ENCODE peak calls at places on chromosomes 11 and 22, in seven cellular contexts. S, B, V, R, O, H and Q are unnamed samples.

GRCh38 chr11:62860835-62861563 is 19.7 kb upstream of the SLC3A2 start:
- DNase-seq in R (no peak), S (no peak), V (no peak), O (no peak), H (no peak), B (no peak), Q (no peak)

GRCh38 chr22:41603873-41604332 is 14.3 kb upstream of the PMM1 start:
- DNase-seq in H (no peak), O (no peak), S (no peak), R (no peak), V (no peak), B (no peak), Q (no peak)

GRCh38 chr11:65111537-65112225 is at the start of gene TM7SF2:
- DNase-seq in S (peak; percentile 97), H (peak; percentile 98), V (peak; percentile 92), R (peak; percentile 96), O (peak; percentile 97), B (peak; percentile 91), Q (peak; percentile 97)

GRCh38 chr22:37716708-37717107 is 19.9 kb downstream of the TRIOBP start:
- DNase-seq in V (peak; percentile 89), B (no peak), H (no peak), S (no peak), R (no peak), O (no peak), Q (no peak)

GRCh38 chr11:120024046-120024445 is 113.9 kb downstream of the TRIM29 start:
- DNase-seq in H (no peak), V (no peak), R (peak; percentile 57), O (no peak), S (no peak), B (no peak), Q (peak; percentile 38)

GRCh38 chr22:28983788-28984441 is 77.7 kb downstream of the C22orf31 start:
- DNase-seq in S (no peak), V (peak; percentile 16), H (no peak), R (no peak), B (no peak), O (no peak), Q (no peak)

GRCh38 chr11:103529217-103529684 is 420.0 kb downstream of the DYNC2H1 start:
- DNase-seq in S (no peak), H (peak; percentile 9), B (no peak), V (peak; percentile 90), O (no peak), R (no peak), Q (no peak)

GRCh38 chr11:31652528-31652927 is 143.0 kb downstream of the ELP4 start:
- DNase-seq in S (no peak), O (no peak), V (no peak), B (no peak), H (no peak), R (no peak), Q (no peak)

GRCh38 chr11:69443138-69443967 is 38.1 kb upstream of the LINC01488 start:
- DNase-seq in O (peak; percentile 92), B (peak; percentile 78), R (peak; percentile 92), V (peak; percentile 95), H (peak; percentile 95), S (peak; percentile 89), Q (peak; percentile 95)

GRCh38 chr11:69446108-69446507 is 35.4 kb upstream of the LINC01488 start:
- DNase-seq in B (no peak), H (no peak), R (no peak), S (no peak), V (no peak), O (no peak), Q (no peak)

GRCh38 chr11:69443968-69444364 is 37.5 kb upstream of the LINC01488 start:
- DNase-seq in V (peak; percentile 80), O (no peak), B (peak; percentile 48), R (no peak), H (no peak), S (no peak), Q (no peak)

GRCh38 chr11:69445131-69445470 is 36.4 kb upstream of the LINC01488 start:
- DNase-seq in H (no peak), S (no peak), V (no peak), R (no peak), O (no peak), B (no peak), Q (no peak)

GRCh38 chr11:69444381-69445130 is 36.9 kb upstream of the LINC01488 start:
- DNase-seq in O (peak; percentile 60), S (peak; percentile 64), B (peak; percentile 30), H (peak; percentile 77), R (no peak), V (peak; percentile 97), Q (peak; percentile 83)
- TF ChIP-seq CTCF in O (peak; percentile 42), S (peak; percentile 42), B (peak; percentile 17), H (peak; percentile 30), R (peak; percentile 11), V (peak; percentile 56), Q (peak; percentile 79)

GRCh38 chr11:1086171-1087102 is 11.8 kb downstream of the MUC2 start:
- DNase-seq in B (no peak), H (no peak), V (no peak), S (peak; percentile 5), R (no peak), O (no peak), Q (no peak)

GRCh38 chr11:1087279-1087960 is 12.7 kb downstream of the MUC2 start:
- DNase-seq in B (no peak), V (no peak), R (no peak), O (no peak), H (no peak), S (no peak), Q (no peak)

GRCh38 chr11:1089738-1090599 is 15.3 kb downstream of the MUC2 start:
- DNase-seq in S (no peak), O (no peak), V (no peak), H (no peak), B (no peak), R (no peak), Q (no peak)

GRCh38 chr11:1088927-1089737 is 14.5 kb downstream of the MUC2 start:
- DNase-seq in R (no peak), V (no peak), H (no peak), S (no peak), O (no peak), B (no peak), Q (no peak)

DNA sequence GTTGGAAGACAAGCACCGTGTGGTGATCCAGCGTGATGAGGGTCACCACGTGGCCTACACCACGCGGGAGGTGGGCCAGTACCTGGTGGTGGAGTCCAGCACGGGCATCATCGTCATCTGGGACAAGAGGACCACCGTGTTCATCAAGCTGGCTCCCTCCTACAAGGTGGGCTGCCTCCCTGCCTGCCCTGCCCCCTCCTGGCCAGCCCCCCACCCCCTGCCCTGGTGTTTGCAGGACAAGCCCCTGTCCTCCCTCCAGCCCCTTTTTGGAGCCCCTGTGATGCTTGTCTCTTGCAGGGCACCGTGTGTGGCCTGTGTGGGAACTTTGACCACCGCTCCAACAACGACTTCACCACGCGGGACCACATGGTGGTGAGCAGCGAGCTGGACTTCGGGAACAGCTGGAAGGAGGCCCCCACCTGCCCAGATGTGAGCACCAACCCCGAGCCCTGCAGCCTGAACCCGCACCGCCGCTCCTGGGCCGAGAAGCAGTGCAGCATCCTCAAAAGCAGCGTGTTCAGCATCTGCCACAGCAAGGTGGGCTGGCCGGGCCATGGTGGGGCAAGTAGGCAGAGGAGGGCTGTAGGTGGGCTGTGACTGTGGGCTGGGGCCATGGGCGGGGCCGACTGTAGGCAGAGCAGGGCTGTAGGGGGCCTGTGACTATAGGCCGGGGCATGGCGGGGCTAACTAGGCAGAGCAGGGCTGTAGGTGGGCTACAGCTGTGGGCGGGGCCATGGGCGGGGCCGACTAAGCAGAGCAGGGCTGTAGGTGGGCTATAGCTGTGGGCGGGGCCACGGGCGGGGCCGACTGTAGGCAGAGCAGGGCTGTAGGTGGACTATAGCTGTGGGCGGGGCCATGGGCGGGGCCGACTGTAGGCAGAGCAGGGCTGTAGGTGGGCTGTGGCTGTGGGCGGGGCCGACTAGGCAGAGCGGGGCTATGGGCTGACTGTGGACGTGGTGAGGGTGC is 13.6 kb downstream of the MUC2 start:
- DNase-seq in R (no peak), S (no peak), B (no peak), V (no peak), H (no peak), O (no peak), Q (peak; percentile 69)
- TF ChIP-seq CTCF in R (no peak), S (no peak), B (no peak), V (no peak), H (no peak), O (no peak), Q (no peak)

GRCh38 chr11:28228196-28228595 is 120.0 kb downstream of the METTL15 start:
- DNase-seq in V (peak; percentile 72), B (no peak), O (no peak), R (no peak), S (no peak), H (no peak), Q (no peak)

GRCh38 chr11:28223994-28224393 is 115.8 kb downstream of the METTL15 start:
- DNase-seq in R (no peak), V (no peak), B (no peak), O (no peak), H (no peak), S (no peak), Q (no peak)

GRCh38 chr11:28231475-28231874 is 123.3 kb downstream of the METTL15 start:
- DNase-seq in V (peak; percentile 61), R (no peak), B (no peak), S (no peak), H (no peak), O (no peak), Q (no peak)

GRCh38 chr11:28223577-28223976 is 115.4 kb downstream of the METTL15 start:
- DNase-seq in H (no peak), S (no peak), V (no peak), R (no peak), B (no peak), O (no peak), Q (no peak)

DNA sequence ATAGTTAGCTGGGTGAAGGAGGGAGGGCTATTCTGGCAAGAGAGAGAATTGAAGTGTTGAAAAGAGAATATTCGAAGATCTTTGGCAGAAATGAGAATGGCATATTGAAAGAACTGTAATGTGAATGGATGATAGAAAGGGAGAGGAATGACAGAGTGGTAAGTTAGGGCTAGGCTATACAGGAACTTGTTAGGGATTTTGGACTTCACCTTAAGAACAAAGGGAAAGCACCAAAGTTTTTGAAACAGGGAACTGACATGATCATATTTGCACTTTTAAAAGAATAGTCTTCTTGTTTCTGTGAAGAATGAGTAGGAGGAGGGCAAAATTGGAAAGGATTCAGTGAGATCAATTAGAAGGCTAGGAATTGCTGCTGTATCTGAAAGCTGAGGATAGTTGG is 119.3 kb downstream of the METTL15 start:
- DNase-seq in H (no peak), S (no peak), V (peak; percentile 7), R (no peak), B (no peak), O (no peak), Q (no peak)
- TF ChIP-seq CTCF in H (no peak), S (no peak), V (no peak), R (no peak), B (no peak), O (no peak), Q (no peak)

GRCh38 chr22:35375031-35375430 is 5.9 kb upstream of the HMOX1 start:
- DNase-seq in B (no peak), R (no peak), S (no peak), O (no peak), V (peak; percentile 50), H (no peak), Q (no peak)
- TF ChIP-seq CTCF in B (no peak), R (no peak), S (no peak), O (no peak), V (no peak), H (no peak), Q (no peak)

GRCh38 chr22:47154621-47155081 is 392.2 kb downstream of the TBC1D22A start:
- DNase-seq in S (no peak), O (no peak), V (peak; percentile 53), B (no peak), H (peak; percentile 15), R (no peak), Q (no peak)
- TF ChIP-seq CTCF in S (no peak), O (no peak), V (no peak), B (no peak), H (no peak), R (no peak), Q (no peak)